ENCODE peak calls at places on chromosomes 6 and 20, in six cellular contexts. M is endothelial cell, L is astrocyte, E is head of caudate nucleus, Q is substantia nigra, H is Right ventricle myocardium superior. F is an unnamed sample.
A peak's percentile ranks its signal among the peaks of the same experiment; 100 is the strongest.

GRCh38 chr20:59448828-59449444 is 148.5 kb downstream of the EDN3 start:
- DNase-seq in M (no peak), L (no peak), E (no peak), Q (no peak), H (no peak), F (no peak)

GRCh38 chr6:25717856-25718740 is 36.4 kb upstream of the SLC17A4 start:
- DNase-seq in M (peak; percentile 17), L (peak; percentile 0), E (peak; percentile 41), Q (no peak), H (no peak), F (no peak)

GRCh38 chr6:106206905-106207304 is 118.7 kb downstream of the ATG5 start:
- DNase-seq in M (no peak), L (no peak), E (no peak), Q (no peak), H (no peak), F (no peak)

GRCh38 chr20:35699914-35700624 is 864 bp downstream of the ROMO1 start:
- DNase-seq in M (no peak), L (peak; percentile 36), E (no peak), Q (no peak), H (no peak), F (no peak)

GRCh38 chr6:104754788-104755409 is 104.8 kb downstream of the HACE1 start:
- DNase-seq in M (no peak), L (no peak), E (no peak), Q (no peak), H (no peak), F (no peak)

GRCh38 chr20:36036688-36037087 is 68.3 kb downstream of the CNBD2 start:
- DNase-seq in M (no peak), L (no peak), E (no peak), Q (no peak), H (no peak), F (no peak)

GRCh38 chr6:1762203-1762602 is 152.5 kb downstream of the FOXC1 start:
- DNase-seq in M (no peak), L (no peak), E (no peak), Q (no peak), H (no peak), F (no peak)

GRCh38 chr6:97215157-97215769 is 67.8 kb downstream of the MMS22L start:
- DNase-seq in M (peak; percentile 40), L (peak; percentile 71), E (peak; percentile 87), Q (no peak), H (no peak), F (peak; percentile 10)

GRCh38 chr6:87628424-87628823 is 38.5 kb downstream of the ORC3 start:
- DNase-seq in M (no peak), L (no peak), E (no peak), Q (no peak), H (no peak), F (no peak)

GRCh38 chr20:35108921-35109320 is 16.3 kb upstream of the TRPC4AP start:
- DNase-seq in M (no peak), L (no peak), E (no peak), Q (no peak), H (no peak), F (no peak)

GRCh38 chr20:20225325-20225724 is 142.6 kb upstream of the INSM1 start:
- DNase-seq in M (no peak), L (no peak), E (no peak), Q (no peak), H (no peak), F (no peak)

GRCh38 chr6:119497988-119498727 is 148.6 kb upstream of the MAN1A1 start:
- DNase-seq in M (no peak), L (no peak), E (no peak), Q (no peak), H (no peak), F (no peak)

GRCh38 chr6:20696676-20697075 is 162.4 kb downstream of the CDKAL1 start:
- DNase-seq in M (no peak), L (peak; percentile 48), E (no peak), Q (no peak), H (no peak), F (no peak)

GRCh38 chr6:137734005-137734874 is 132.8 kb upstream of the TNFAIP3 start:
- DNase-seq in M (no peak), L (no peak), E (no peak), Q (no peak), H (no peak), F (no peak)

GRCh38 chr6:157034433-157035230 is 257.5 kb downstream of the ARID1B start:
- DNase-seq in M (no peak), L (peak; percentile 53), E (no peak), Q (no peak), H (no peak), F (no peak)

GRCh38 chr6:48766349-48766748 is 655.4 kb upstream of the PTCHD4 start:
- DNase-seq in M (no peak), L (peak; percentile 72), E (no peak), Q (no peak), H (no peak), F (no peak)

GRCh38 chr6:142855877-142856606 is 88.9 kb downstream of the HIVEP2 start:
- DNase-seq in M (no peak), L (no peak), E (no peak), Q (no peak), H (no peak), F (no peak)

GRCh38 chr20:45157977-45158376 is 16.7 kb upstream of the PI3 start:
- DNase-seq in M (no peak), L (peak; percentile 81), E (no peak), Q (no peak), H (no peak), F (no peak)

GRCh38 chr6:108920751-108921150 is 72.5 kb downstream of the ARMC2 start:
- DNase-seq in M (no peak), L (no peak), E (no peak), Q (no peak), H (no peak), F (no peak)